ENCODE peak calls at places on chromosomes 3 and 15, in eight cellular contexts. One of them, this sample, is unnamed. For H3K36me3, the result is how much of the 10 kb centered on the place peaks cover.

GRCh38 chr3:11470031-11470853 is 173.5 kb downstream of the VGLL4 start:
- DNase-seq in CD8-positive, alpha-beta T cell: no peak
- DNase-seq in lower lobe of right lung: no peak
- DNase-seq in BJ: no peak
- DNase-seq in astrocyte: no peak
- DNase-seq in tibial artery: no peak
- DNase-seq in body of pancreas: no peak
- DNase-seq in colonic mucosa: no peak
- DNase-seq in this sample: no peak

GRCh38 chr3:151639096-151639740 is 94.5 kb upstream of the AADACL2 start:
- DNase-seq in CD8-positive, alpha-beta T cell: no peak
- DNase-seq in lower lobe of right lung: no peak
- DNase-seq in BJ: no peak
- DNase-seq in astrocyte: peak
- DNase-seq in tibial artery: no peak
- DNase-seq in body of pancreas: no peak
- DNase-seq in colonic mucosa: no peak
- DNase-seq in this sample: no peak

GRCh38 chr15:32682569-32682968 is 35.2 kb upstream of the GREM1 start:
- DNase-seq in CD8-positive, alpha-beta T cell: no peak
- DNase-seq in lower lobe of right lung: no peak
- DNase-seq in BJ: peak
- DNase-seq in astrocyte: peak
- DNase-seq in tibial artery: no peak
- DNase-seq in body of pancreas: no peak
- DNase-seq in colonic mucosa: no peak
- DNase-seq in this sample: no peak

GRCh38 chr3:169939751-169940150 is 26.9 kb upstream of the SEC62 start:
- DNase-seq in CD8-positive, alpha-beta T cell: no peak
- DNase-seq in lower lobe of right lung: no peak
- DNase-seq in BJ: no peak
- DNase-seq in astrocyte: no peak
- DNase-seq in tibial artery: no peak
- DNase-seq in body of pancreas: no peak
- DNase-seq in colonic mucosa: no peak
- DNase-seq in this sample: no peak

GRCh38 chr15:59611277-59612260 is at the start of gene GCNT3:
- DNase-seq in CD8-positive, alpha-beta T cell: no peak
- DNase-seq in lower lobe of right lung: no peak
- DNase-seq in BJ: no peak
- DNase-seq in astrocyte: peak
- DNase-seq in tibial artery: no peak
- DNase-seq in body of pancreas: peak
- DNase-seq in colonic mucosa: peak
- DNase-seq in this sample: peak

GRCh38 chr15:91268510-91268909 is 168.5 kb downstream of the SV2B start:
- DNase-seq in CD8-positive, alpha-beta T cell: no peak
- DNase-seq in lower lobe of right lung: no peak
- DNase-seq in BJ: no peak
- DNase-seq in astrocyte: no peak
- DNase-seq in tibial artery: no peak
- DNase-seq in body of pancreas: no peak
- DNase-seq in colonic mucosa: no peak
- DNase-seq in this sample: no peak

GRCh38 chr15:101206173-101206572 is 45.7 kb downstream of the CHSY1 start:
- DNase-seq in CD8-positive, alpha-beta T cell: peak
- DNase-seq in lower lobe of right lung: no peak
- DNase-seq in BJ: no peak
- DNase-seq in astrocyte: peak
- DNase-seq in tibial artery: no peak
- DNase-seq in body of pancreas: no peak
- DNase-seq in colonic mucosa: no peak
- DNase-seq in this sample: peak

GRCh38 chr3:38563070-38563901 is 67.1 kb downstream of the EXOG start:
- DNase-seq in CD8-positive, alpha-beta T cell: no peak
- DNase-seq in lower lobe of right lung: peak
- DNase-seq in BJ: no peak
- DNase-seq in astrocyte: no peak
- DNase-seq in tibial artery: peak
- DNase-seq in body of pancreas: peak
- DNase-seq in colonic mucosa: no peak
- DNase-seq in this sample: no peak

GRCh38 chr3:13288732-13289718 is 131.1 kb downstream of the NUP210 start:
- DNase-seq in CD8-positive, alpha-beta T cell: no peak
- DNase-seq in lower lobe of right lung: peak
- DNase-seq in BJ: no peak
- DNase-seq in astrocyte: peak
- DNase-seq in tibial artery: peak
- DNase-seq in body of pancreas: no peak
- DNase-seq in colonic mucosa: no peak
- DNase-seq in this sample: no peak

GRCh38 chr3:5733995-5734394 is 546.5 kb downstream of the EDEM1 start:
- DNase-seq in CD8-positive, alpha-beta T cell: no peak
- DNase-seq in lower lobe of right lung: no peak
- DNase-seq in BJ: no peak
- DNase-seq in astrocyte: no peak
- DNase-seq in tibial artery: no peak
- DNase-seq in body of pancreas: no peak
- DNase-seq in colonic mucosa: no peak
- DNase-seq in this sample: no peak

GRCh38 chr15:59791646-59792208 is 102.6 kb upstream of the BNIP2 start:
- DNase-seq in CD8-positive, alpha-beta T cell: no peak
- DNase-seq in lower lobe of right lung: no peak
- DNase-seq in BJ: no peak
- DNase-seq in astrocyte: no peak
- DNase-seq in tibial artery: no peak
- DNase-seq in body of pancreas: no peak
- DNase-seq in colonic mucosa: no peak
- DNase-seq in this sample: no peak

GRCh38 chr15:45180201-45180600 is 7.6 kb downstream of the SHF start:
- DNase-seq in CD8-positive, alpha-beta T cell: no peak
- DNase-seq in lower lobe of right lung: no peak
- DNase-seq in BJ: no peak
- DNase-seq in astrocyte: peak
- DNase-seq in tibial artery: no peak
- DNase-seq in body of pancreas: no peak
- DNase-seq in colonic mucosa: no peak
- DNase-seq in this sample: no peak

GRCh38 chr15:23734856-23735255 is 47.8 kb upstream of the NDN start:
- DNase-seq in CD8-positive, alpha-beta T cell: no peak
- DNase-seq in lower lobe of right lung: no peak
- DNase-seq in BJ: no peak
- DNase-seq in astrocyte: no peak
- DNase-seq in tibial artery: no peak
- DNase-seq in body of pancreas: no peak
- DNase-seq in colonic mucosa: no peak
- DNase-seq in this sample: no peak

GRCh38 chr3:52524258-52524751 is 9.4 kb downstream of the NT5DC2 start:
- DNase-seq in CD8-positive, alpha-beta T cell: no peak
- DNase-seq in lower lobe of right lung: peak
- DNase-seq in BJ: no peak
- DNase-seq in astrocyte: no peak
- DNase-seq in tibial artery: no peak
- DNase-seq in body of pancreas: no peak
- DNase-seq in colonic mucosa: no peak
- DNase-seq in this sample: no peak

GRCh38 chr3:126983653-126984390 is 907 bp downstream of the PLXNA1 start:
- DNase-seq in CD8-positive, alpha-beta T cell: no peak
- DNase-seq in lower lobe of right lung: no peak
- DNase-seq in BJ: no peak
- DNase-seq in astrocyte: no peak
- DNase-seq in tibial artery: no peak
- DNase-seq in body of pancreas: peak
- DNase-seq in colonic mucosa: no peak
- DNase-seq in this sample: peak

GRCh38 chr3:188383763-188384162 is 229.8 kb downstream of the LPP start:
- DNase-seq in CD8-positive, alpha-beta T cell: no peak
- DNase-seq in lower lobe of right lung: no peak
- DNase-seq in BJ: no peak
- DNase-seq in astrocyte: no peak
- DNase-seq in tibial artery: no peak
- DNase-seq in body of pancreas: no peak
- DNase-seq in colonic mucosa: no peak
- DNase-seq in this sample: no peak

GRCh38 chr3:143060906-143061305 is 58.7 kb upstream of the CHST2 start:
- DNase-seq in CD8-positive, alpha-beta T cell: no peak
- DNase-seq in lower lobe of right lung: no peak
- DNase-seq in BJ: no peak
- DNase-seq in astrocyte: no peak
- DNase-seq in tibial artery: no peak
- DNase-seq in body of pancreas: no peak
- DNase-seq in colonic mucosa: no peak
- DNase-seq in this sample: no peak

GRCh38 chr15:77821188-77821958 is 188.7 kb upstream of the LINGO1 start:
- DNase-seq in CD8-positive, alpha-beta T cell: no peak
- DNase-seq in lower lobe of right lung: no peak
- DNase-seq in BJ: no peak
- DNase-seq in astrocyte: peak
- DNase-seq in tibial artery: no peak
- DNase-seq in body of pancreas: peak
- DNase-seq in colonic mucosa: peak
- DNase-seq in this sample: peak
- TF ChIP-seq CTCF in CD8-positive, alpha-beta T cell: no peak
- TF ChIP-seq CTCF in lower lobe of right lung: peak
- TF ChIP-seq CTCF in BJ: peak
- TF ChIP-seq CTCF in astrocyte: peak
- TF ChIP-seq CTCF in tibial artery: peak
- TF ChIP-seq CTCF in body of pancreas: peak
- TF ChIP-seq CTCF in colonic mucosa: peak
- TF ChIP-seq CTCF in this sample: peak

DNA sequence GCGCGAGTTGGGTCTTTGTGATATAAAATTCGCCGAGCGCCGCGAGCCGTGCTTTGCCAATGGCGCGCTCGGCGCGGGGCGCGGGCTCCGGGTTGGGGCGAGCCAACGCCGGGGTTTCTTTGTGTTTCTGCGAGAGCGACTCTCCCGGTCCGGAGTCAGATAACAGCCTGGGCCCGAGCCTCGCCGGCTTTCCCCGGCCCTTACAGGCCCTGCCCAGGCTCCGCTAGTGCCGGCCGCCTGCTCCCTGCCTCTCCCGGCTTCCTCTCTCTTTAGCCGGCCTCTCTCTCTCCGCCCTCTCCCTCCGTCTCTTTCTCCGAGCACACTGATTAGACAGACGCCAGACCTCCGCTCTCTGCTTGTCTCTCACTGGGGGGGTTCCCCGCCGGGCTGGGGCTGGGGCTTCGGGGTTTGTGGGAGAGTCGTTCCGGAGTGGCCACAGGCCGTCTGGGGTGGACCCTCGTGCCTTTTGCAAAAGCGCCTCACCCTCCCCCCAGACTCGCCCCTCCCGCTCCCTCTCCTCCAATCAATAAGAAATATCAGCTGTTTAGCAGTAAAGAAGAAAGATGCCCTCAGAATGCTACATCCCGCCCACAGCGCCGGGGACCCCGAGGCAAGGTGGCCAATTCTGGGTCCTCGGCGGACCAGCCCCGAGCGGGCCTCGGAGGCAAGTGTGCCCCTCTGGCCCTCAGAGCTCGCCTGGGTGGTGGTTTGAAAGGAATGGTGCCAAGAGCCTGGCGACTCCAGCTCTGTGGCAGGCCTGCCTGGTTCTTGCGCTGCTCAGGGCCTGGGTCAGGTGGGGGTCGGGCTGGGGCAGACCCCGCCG is 2.9 kb downstream of the NR2F2 start:
- DNase-seq in CD8-positive, alpha-beta T cell: no peak
- DNase-seq in lower lobe of right lung: peak
- DNase-seq in BJ: no peak
- DNase-seq in astrocyte: peak
- DNase-seq in tibial artery: peak
- DNase-seq in body of pancreas: peak
- DNase-seq in colonic mucosa: peak
- DNase-seq in this sample: peak
- H3K4me3 ChIP-seq in CD8-positive, alpha-beta T cell: peak
- H3K4me3 ChIP-seq in lower lobe of right lung: peak
- H3K4me3 ChIP-seq in BJ: peak
- H3K4me3 ChIP-seq in astrocyte: peak
- H3K4me3 ChIP-seq in tibial artery: peak
- H3K4me3 ChIP-seq in body of pancreas: peak
- H3K4me3 ChIP-seq in colonic mucosa: peak
- H3K4me3 ChIP-seq in this sample: peak

GRCh38 chr3:125318859-125319258 is 56.3 kb downstream of the ZNF148 start:
- DNase-seq in CD8-positive, alpha-beta T cell: no peak
- DNase-seq in lower lobe of right lung: no peak
- DNase-seq in BJ: no peak
- DNase-seq in astrocyte: no peak
- DNase-seq in tibial artery: no peak
- DNase-seq in body of pancreas: no peak
- DNase-seq in colonic mucosa: no peak
- DNase-seq in this sample: no peak

GRCh38 chr3:125316949-125317348 is 58.2 kb downstream of the ZNF148 start:
- DNase-seq in CD8-positive, alpha-beta T cell: no peak
- DNase-seq in lower lobe of right lung: no peak
- DNase-seq in BJ: no peak
- DNase-seq in astrocyte: no peak
- DNase-seq in tibial artery: no peak
- DNase-seq in body of pancreas: no peak
- DNase-seq in colonic mucosa: no peak
- DNase-seq in this sample: no peak

GRCh38 chr3:125317761-125318496 is 57.2 kb downstream of the ZNF148 start:
- DNase-seq in CD8-positive, alpha-beta T cell: no peak
- DNase-seq in lower lobe of right lung: no peak
- DNase-seq in BJ: no peak
- DNase-seq in astrocyte: peak
- DNase-seq in tibial artery: no peak
- DNase-seq in body of pancreas: no peak
- DNase-seq in colonic mucosa: no peak
- DNase-seq in this sample: no peak

GRCh38 chr3:125319765-125320164 is 55.4 kb downstream of the ZNF148 start:
- DNase-seq in CD8-positive, alpha-beta T cell: no peak
- DNase-seq in lower lobe of right lung: no peak
- DNase-seq in BJ: no peak
- DNase-seq in astrocyte: no peak
- DNase-seq in tibial artery: no peak
- DNase-seq in body of pancreas: no peak
- DNase-seq in colonic mucosa: no peak
- DNase-seq in this sample: no peak

GRCh38 chr3:125318497-125318847 is 56.7 kb downstream of the ZNF148 start:
- DNase-seq in CD8-positive, alpha-beta T cell: no peak
- DNase-seq in lower lobe of right lung: no peak
- DNase-seq in BJ: no peak
- DNase-seq in astrocyte: no peak
- DNase-seq in tibial artery: no peak
- DNase-seq in body of pancreas: no peak
- DNase-seq in colonic mucosa: no peak
- DNase-seq in this sample: no peak
- H3K36me3 ChIP-seq in CD8-positive, alpha-beta T cell: under half
- H3K36me3 ChIP-seq in lower lobe of right lung: under half
- H3K36me3 ChIP-seq in BJ: under half
- H3K36me3 ChIP-seq in astrocyte: under half
- H3K36me3 ChIP-seq in tibial artery: under half
- H3K36me3 ChIP-seq in body of pancreas: under half
- H3K36me3 ChIP-seq in colonic mucosa: under half
- H3K36me3 ChIP-seq in this sample: under half

DNA sequence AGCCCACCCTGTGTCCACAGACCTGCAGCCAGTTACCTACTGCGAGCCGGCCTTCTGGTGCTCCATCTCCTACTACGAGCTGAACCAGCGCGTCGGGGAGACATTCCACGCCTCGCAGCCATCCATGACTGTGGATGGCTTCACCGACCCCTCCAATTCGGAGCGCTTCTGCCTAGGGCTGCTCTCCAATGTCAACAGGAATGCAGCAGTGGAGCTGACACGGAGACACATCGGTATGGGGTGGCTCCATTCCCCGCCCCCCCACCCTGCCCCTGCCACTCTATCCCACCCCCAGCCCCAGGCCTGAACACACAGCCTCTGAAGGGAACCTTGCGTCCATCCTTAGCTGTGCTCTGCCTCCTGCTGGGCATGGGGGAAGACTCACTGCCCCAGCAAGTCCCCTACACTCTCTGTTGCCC is 73.2 kb downstream of the AAGAB start:
- DNase-seq in CD8-positive, alpha-beta T cell: no peak
- DNase-seq in lower lobe of right lung: no peak
- DNase-seq in BJ: no peak
- DNase-seq in astrocyte: no peak
- DNase-seq in tibial artery: peak
- DNase-seq in body of pancreas: no peak
- DNase-seq in colonic mucosa: peak
- DNase-seq in this sample: no peak
- TF ChIP-seq CTCF in CD8-positive, alpha-beta T cell: no peak
- TF ChIP-seq CTCF in lower lobe of right lung: no peak
- TF ChIP-seq CTCF in BJ: no peak
- TF ChIP-seq CTCF in astrocyte: no peak
- TF ChIP-seq CTCF in tibial artery: no peak
- TF ChIP-seq CTCF in body of pancreas: no peak
- TF ChIP-seq CTCF in colonic mucosa: no peak
- TF ChIP-seq CTCF in this sample: no peak